ENCODE peak calls at places on chromosomes 3 and 15, in seven cellular contexts. L is HepG2, J is H1, D is HCT116, B is GM12878, H is SK-N-SH, S is K562. V is an unnamed sample.
A peak's percentile ranks its signal among the peaks of the same experiment; 100 is the strongest.

GRCh38 chr15:25846377-25846776 is 16.8 kb downstream of the ATP10A start:
- DNase-seq in L (no peak), J (no peak), D (no peak), B (no peak), H (no peak), S (no peak), V (no peak)

GRCh38 chr3:195020921-195021320 is 250.0 kb downstream of the XXYLT1 start:
- DNase-seq in L (no peak), J (no peak), D (no peak), B (no peak), H (no peak), S (no peak), V (no peak)

GRCh38 chr3:115550285-115550741 is 73.0 kb upstream of the GAP43 start:
- DNase-seq in L (peak; percentile 7), J (no peak), D (no peak), B (no peak), H (no peak), S (no peak), V (no peak)

GRCh38 chr3:16513141-16514020 is at the start of gene RFTN1:
- DNase-seq in L (no peak), J (no peak), D (no peak), B (no peak), H (peak; percentile 73), S (no peak), V (no peak)

GRCh38 chr3:182399978-182400737 is 393.1 kb upstream of the ATP11B start:
- DNase-seq in L (no peak), J (no peak), D (no peak), B (no peak), H (no peak), S (no peak), V (no peak)

GRCh38 chr3:30122359-30122758 is 484.0 kb upstream of the TGFBR2 start:
- DNase-seq in L (no peak), J (no peak), D (no peak), B (no peak), H (no peak), S (no peak), V (no peak)

GRCh38 chr15:50767332-50767861 is 1.9 kb upstream of the SPPL2A start:
- DNase-seq in L (no peak), J (no peak), D (no peak), B (no peak), H (no peak), S (no peak), V (no peak)

GRCh38 chr15:24856397-24857093 is 98.2 kb upstream of the SNRPN start:
- DNase-seq in L (no peak), J (peak; percentile 97), D (no peak), B (no peak), H (peak; percentile 52), S (peak; percentile 10), V (no peak)

GRCh38 chr15:70486451-70487379 is 276.6 kb downstream of the UACA start:
- DNase-seq in L (no peak), J (no peak), D (no peak), B (peak; percentile 91), H (no peak), S (no peak), V (no peak)

GRCh38 chr3:27677554-27677953 is 44.6 kb downstream of the EOMES start:
- DNase-seq in L (no peak), J (no peak), D (peak; percentile 2), B (no peak), H (no peak), S (no peak), V (no peak)

GRCh38 chr3:128054363-128054762 is 2.1 kb downstream of the SEC61A1 start:
- DNase-seq in L (no peak), J (no peak), D (no peak), B (no peak), H (no peak), S (no peak), V (no peak)

GRCh38 chr3:16234281-16234680 is 30.5 kb downstream of the DPH3 start:
- DNase-seq in L (no peak), J (no peak), D (no peak), B (no peak), H (no peak), S (no peak), V (no peak)

GRCh38 chr3:53544357-53544756 is 49.9 kb downstream of the CACNA1D start:
- DNase-seq in L (no peak), J (no peak), D (no peak), B (no peak), H (no peak), S (no peak), V (no peak)

GRCh38 chr3:160473233-160473632 is 23.6 kb upstream of the TRIM59 start:
- DNase-seq in L (no peak), J (no peak), D (no peak), B (no peak), H (no peak), S (no peak), V (no peak)

GRCh38 chr15:49855917-49856637 is 235.2 kb downstream of the DTWD1 start:
- DNase-seq in L (no peak), J (no peak), D (no peak), B (no peak), H (no peak), S (no peak), V (no peak)

GRCh38 chr3:127546970-127547733 is 43.4 kb downstream of the TPRA1 start:
- DNase-seq in L (no peak), J (no peak), D (no peak), B (no peak), H (peak; percentile 74), S (no peak), V (no peak)

GRCh38 chr3:134419966-134420321 is 45.7 kb upstream of the AMOTL2 start:
- DNase-seq in L (no peak), J (no peak), D (no peak), B (no peak), H (no peak), S (no peak), V (no peak)

GRCh38 chr3:14524311-14524711 is 15.8 kb downstream of the GRIP2 start:
- DNase-seq in L (no peak), J (no peak), D (no peak), B (no peak), H (no peak), S (peak; percentile 50), V (no peak)

GRCh38 chr15:100095896-100096600 is 245.7 kb downstream of the ADAMTS17 start:
- DNase-seq in L (no peak), J (no peak), D (no peak), B (no peak), H (no peak), S (no peak), V (no peak)

GRCh38 chr3:77931272-77932009 is 891.5 kb downstream of the ROBO2 start:
- DNase-seq in L (peak; percentile 1), J (no peak), D (no peak), B (no peak), H (peak; percentile 1), S (no peak), V (peak; percentile 22)

GRCh38 chr15:40289140-40289775 is 6.4 kb upstream of the ANKRD63 start:
- DNase-seq in L (no peak), J (no peak), D (no peak), B (no peak), H (no peak), S (no peak), V (peak; percentile 49)

GRCh38 chr15:70775160-70775559 is 11.8 kb upstream of the UACA start:
- DNase-seq in L (no peak), J (no peak), D (no peak), B (no peak), H (no peak), S (no peak), V (no peak)

GRCh38 chr3:28115316-28115715 is 126.1 kb upstream of the CMC1 start:
- DNase-seq in L (no peak), J (no peak), D (no peak), B (no peak), H (no peak), S (no peak), V (no peak)

GRCh38 chr3:54274607-54275006 is 152.3 kb downstream of the CACNA2D3 start:
- DNase-seq in L (no peak), J (no peak), D (no peak), B (no peak), H (no peak), S (no peak), V (no peak)

GRCh38 chr3:19029837-19030835 is 118.2 kb upstream of the KCNH8 start:
- DNase-seq in L (no peak), J (no peak), D (no peak), B (no peak), H (peak; percentile 3), S (no peak), V (no peak)

DNA sequence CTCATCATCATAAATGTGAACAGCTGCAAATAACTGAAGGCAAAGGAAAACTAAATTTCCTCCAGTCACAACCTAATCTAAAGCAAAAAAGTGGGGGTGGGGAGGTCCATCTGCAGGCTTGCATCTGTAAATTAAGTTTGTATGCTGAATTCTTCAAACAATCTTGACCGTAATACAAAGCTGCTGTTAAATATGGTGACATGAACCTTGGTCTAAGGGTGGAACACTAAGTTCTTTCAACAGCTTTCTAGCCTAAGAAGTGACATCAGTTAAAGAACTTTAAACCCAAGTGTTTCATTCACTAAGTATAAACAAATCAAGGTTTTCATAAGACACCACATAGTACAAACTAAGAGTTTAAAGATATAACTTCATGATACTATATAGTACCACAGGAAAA is 4.3 kb downstream of the LRRFIP2 start:
- DNase-seq in L (peak; percentile 6), J (no peak), D (no peak), B (no peak), H (no peak), S (no peak), V (no peak)
- TF ChIP-seq JUND in L (no peak), J (no peak), D (no peak), B (no peak), H (no peak), S (no peak), V (no peak)

GRCh38 chr3:189404797-189405484 is 226.2 kb upstream of the TP63 start:
- DNase-seq in L (no peak), J (no peak), D (no peak), B (peak; percentile 33), H (no peak), S (no peak), V (peak; percentile 41)
- TF ChIP-seq JUND in L (no peak), J (no peak), D (no peak), B (no peak), H (no peak), S (no peak), V (no peak)

DNA sequence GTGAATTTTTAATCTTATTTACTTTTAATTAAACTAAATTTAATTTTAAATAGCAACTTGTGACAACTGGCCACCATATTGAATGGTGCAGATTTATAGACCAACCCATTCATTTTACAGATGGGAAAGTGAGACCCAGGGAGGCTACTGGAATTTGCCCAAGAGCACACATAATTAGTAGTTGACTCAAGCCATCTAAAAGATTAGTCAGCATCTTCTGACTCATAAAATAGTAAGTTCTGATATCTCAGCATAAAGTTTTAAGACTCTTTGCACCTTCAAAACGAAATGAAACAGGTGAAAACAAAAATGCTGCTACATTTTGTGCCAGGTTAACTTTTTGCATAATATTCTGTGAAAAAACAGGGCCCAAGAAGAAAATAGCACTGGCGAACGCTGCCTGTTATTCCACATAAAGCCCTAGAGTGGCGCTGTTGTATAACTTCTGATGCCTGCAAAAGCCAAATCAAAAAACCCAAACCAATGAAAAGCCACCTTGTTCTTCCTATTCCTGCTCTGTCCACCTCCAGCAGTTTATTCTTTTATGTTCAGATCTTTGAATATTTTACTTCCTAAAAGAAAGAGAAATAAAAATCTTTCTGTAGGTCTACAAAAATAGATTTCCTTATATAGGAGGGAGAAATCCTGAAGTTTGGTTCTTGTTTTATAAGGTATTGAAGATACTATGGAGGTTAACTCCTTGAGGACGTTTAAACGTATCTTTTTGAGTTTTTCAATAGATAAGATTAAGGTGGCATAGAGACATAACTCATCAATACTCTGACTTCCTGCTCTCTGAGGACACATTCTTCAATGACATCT is 62.8 kb downstream of the OTOL1 start:
- DNase-seq in L (peak; percentile 27), J (peak; percentile 7), D (peak; percentile 39), B (no peak), H (no peak), S (peak; percentile 19), V (peak; percentile 73)
- TF ChIP-seq JUND in L (no peak), J (no peak), D (peak; percentile 18), B (no peak), H (peak; percentile 25), S (no peak), V (no peak)

GRCh38 chr3:36381311-36381956 is 1.1 kb downstream of the STAC start:
- DNase-seq in L (no peak), J (no peak), D (no peak), B (no peak), H (peak; percentile 41), S (no peak), V (no peak)
- TF ChIP-seq JUND in L (no peak), J (no peak), D (no peak), B (no peak), H (no peak), S (no peak), V (no peak)

V was measured in T47D.